ENCODE peak calls at places on chromosomes 5 and 9, in five cellular contexts. One of them, this sample, is unnamed.

GRCh38 chr5:137032929-137033328 is 466.2 kb downstream of the SPOCK1 start:
- DNase-seq in HuH-7: no peak
- DNase-seq in pancreas: no peak
- DNase-seq in activated CD8-positive, alpha-beta memory T cell treated with anti-CD3 and anti-CD28 coated beads for 1 hour: no peak
- DNase-seq in AG09309: no peak
- DNase-seq in this sample: no peak

GRCh38 chr9:108780949-108781734 is 74.6 kb downstream of the ACTL7B start:
- DNase-seq in AG09309: no peak
- DNase-seq in HuH-7: no peak
- DNase-seq in pancreas: no peak
- DNase-seq in activated CD8-positive, alpha-beta memory T cell treated with anti-CD3 and anti-CD28 coated beads for 1 hour: no peak
- DNase-seq in this sample: no peak

GRCh38 chr9:32399110-32399815 is 14.8 kb downstream of the ACO1 start:
- DNase-seq in activated CD8-positive, alpha-beta memory T cell treated with anti-CD3 and anti-CD28 coated beads for 1 hour: no peak
- DNase-seq in pancreas: no peak
- DNase-seq in AG09309: no peak
- DNase-seq in HuH-7: no peak
- DNase-seq in this sample: no peak

GRCh38 chr9:117409321-117409720 is 5.5 kb downstream of the ASTN2 start:
- DNase-seq in AG09309: no peak
- DNase-seq in activated CD8-positive, alpha-beta memory T cell treated with anti-CD3 and anti-CD28 coated beads for 1 hour: no peak
- DNase-seq in pancreas: no peak
- DNase-seq in HuH-7: no peak
- DNase-seq in this sample: no peak

GRCh38 chr5:86869268-86869667 is 251.5 kb downstream of the COX7C start:
- DNase-seq in HuH-7: no peak
- DNase-seq in activated CD8-positive, alpha-beta memory T cell treated with anti-CD3 and anti-CD28 coated beads for 1 hour: no peak
- DNase-seq in pancreas: no peak
- DNase-seq in AG09309: no peak
- DNase-seq in this sample: no peak

GRCh38 chr5:74762599-74762998 is 4.3 kb downstream of the GFM2 start:
- DNase-seq in pancreas: no peak
- DNase-seq in HuH-7: no peak
- DNase-seq in AG09309: peak; percentile 20
- DNase-seq in activated CD8-positive, alpha-beta memory T cell treated with anti-CD3 and anti-CD28 coated beads for 1 hour: no peak
- DNase-seq in this sample: peak; percentile 83

GRCh38 chr9:129464972-129465833 is 155.7 kb downstream of the C9orf50 start:
- DNase-seq in activated CD8-positive, alpha-beta memory T cell treated with anti-CD3 and anti-CD28 coated beads for 1 hour: no peak
- DNase-seq in AG09309: no peak
- DNase-seq in HuH-7: no peak
- DNase-seq in pancreas: peak; percentile 29
- DNase-seq in this sample: peak; percentile 81

GRCh38 chr5:124913329-124913653 is 166.9 kb upstream of the ZNF608 start:
- DNase-seq in HuH-7: no peak
- DNase-seq in pancreas: no peak
- DNase-seq in AG09309: no peak
- DNase-seq in activated CD8-positive, alpha-beta memory T cell treated with anti-CD3 and anti-CD28 coated beads for 1 hour: no peak
- DNase-seq in this sample: no peak

GRCh38 chr5:14410068-14410941 is 171.3 kb upstream of the OTULINL start:
- DNase-seq in HuH-7: no peak
- DNase-seq in activated CD8-positive, alpha-beta memory T cell treated with anti-CD3 and anti-CD28 coated beads for 1 hour: no peak
- DNase-seq in pancreas: no peak
- DNase-seq in AG09309: no peak
- DNase-seq in this sample: peak; percentile 9

GRCh38 chr5:117877731-117878130 is 1110.6 kb downstream of the DTWD2 start:
- DNase-seq in pancreas: no peak
- DNase-seq in activated CD8-positive, alpha-beta memory T cell treated with anti-CD3 and anti-CD28 coated beads for 1 hour: no peak
- DNase-seq in HuH-7: no peak
- DNase-seq in AG09309: no peak
- DNase-seq in this sample: no peak

GRCh38 chr9:69295872-69296562 is 29.0 kb upstream of the ENTREP1 start:
- DNase-seq in pancreas: no peak
- DNase-seq in activated CD8-positive, alpha-beta memory T cell treated with anti-CD3 and anti-CD28 coated beads for 1 hour: no peak
- DNase-seq in AG09309: no peak
- DNase-seq in HuH-7: no peak
- DNase-seq in this sample: no peak

GRCh38 chr5:175872287-175873089 is 1.1 kb downstream of the CPLX2 start:
- DNase-seq in AG09309: no peak
- DNase-seq in HuH-7: no peak
- DNase-seq in activated CD8-positive, alpha-beta memory T cell treated with anti-CD3 and anti-CD28 coated beads for 1 hour: no peak
- DNase-seq in pancreas: no peak
- DNase-seq in this sample: no peak

GRCh38 chr9:8869812-8870211 is 1070.2 kb upstream of the DMAC1 start:
- DNase-seq in activated CD8-positive, alpha-beta memory T cell treated with anti-CD3 and anti-CD28 coated beads for 1 hour: no peak
- DNase-seq in pancreas: no peak
- DNase-seq in HuH-7: no peak
- DNase-seq in AG09309: no peak
- DNase-seq in this sample: no peak

GRCh38 chr5:83827111-83827541 is 106.5 kb upstream of the HAPLN1 start:
- DNase-seq in pancreas: no peak
- DNase-seq in HuH-7: no peak
- DNase-seq in activated CD8-positive, alpha-beta memory T cell treated with anti-CD3 and anti-CD28 coated beads for 1 hour: no peak
- DNase-seq in AG09309: peak; percentile 83
- DNase-seq in this sample: peak; percentile 66

GRCh38 chr9:121682926-121683485 is 31.6 kb downstream of the DAB2IP start:
- DNase-seq in activated CD8-positive, alpha-beta memory T cell treated with anti-CD3 and anti-CD28 coated beads for 1 hour: no peak
- DNase-seq in AG09309: no peak
- DNase-seq in pancreas: no peak
- DNase-seq in HuH-7: no peak
- DNase-seq in this sample: no peak

GRCh38 chr9:75088646-75089368 is 493 bp downstream of the OSTF1 start:
- DNase-seq in HuH-7: peak; percentile 32
- DNase-seq in pancreas: peak; percentile 64
- DNase-seq in AG09309: no peak
- DNase-seq in activated CD8-positive, alpha-beta memory T cell treated with anti-CD3 and anti-CD28 coated beads for 1 hour: no peak
- DNase-seq in this sample: peak; percentile 67

This sample was measured in fibroblast of lung.